ENCODE peak calls at places on chromosome 15, in five cellular contexts. M is IMR-90, Z is GM06990, G is AG09309, C is A549. X is an unnamed sample.

GRCh38 chr15:31004220-31004733 is 12.8 kb upstream of the MTMR10 start:
- DNase-seq in M (no peak), Z (peak), G (no peak), C (no peak), X (no peak)

GRCh38 chr15:39269821-39270220 is 311.1 kb upstream of the THBS1 start:
- DNase-seq in M (no peak), Z (no peak), G (no peak), C (no peak), X (no peak)

GRCh38 chr15:50800715-50801114 is 35.2 kb upstream of the SPPL2A start:
- DNase-seq in M (no peak), Z (peak), G (no peak), C (no peak), X (no peak)

GRCh38 chr15:37891754-37892368 is 42.6 kb upstream of the TMCO5A start:
- DNase-seq in M (peak), Z (no peak), G (no peak), C (peak), X (peak)

GRCh38 chr15:65832549-65833364 is 36.5 kb upstream of the RAB11A start:
- DNase-seq in M (peak), Z (peak), G (peak), C (peak), X (peak)

GRCh38 chr15:80132382-80132781 is 20.4 kb upstream of the FAH start:
- DNase-seq in M (no peak), Z (no peak), G (no peak), C (no peak), X (no peak)

GRCh38 chr15:70781236-70781635 is 17.9 kb upstream of the UACA start:
- DNase-seq in M (no peak), Z (no peak), G (no peak), C (no peak), X (no peak)

GRCh38 chr15:62287066-62287857 is 122.2 kb upstream of the C2CD4B start:
- DNase-seq in M (peak), Z (no peak), G (no peak), C (no peak), X (no peak)

GRCh38 chr15:36415643-36416042 is 163.8 kb upstream of the CDIN1 start:
- DNase-seq in M (peak), Z (no peak), G (peak), C (no peak), X (peak)

GRCh38 chr15:42619641-42620371 is 44.4 kb downstream of the STARD9 start:
- DNase-seq in M (no peak), Z (no peak), G (no peak), C (no peak), X (no peak)

GRCh38 chr15:85316244-85316934 is 64.0 kb upstream of the AKAP13 start:
- DNase-seq in M (peak), Z (no peak), G (peak), C (no peak), X (no peak)

GRCh38 chr15:60917469-60918130 is 311.5 kb downstream of the RORA start:
- DNase-seq in M (peak), Z (no peak), G (no peak), C (no peak), X (peak)

GRCh38 chr15:59224474-59224873 is 17.8 kb downstream of the LDHAL6B start:
- DNase-seq in M (no peak), Z (no peak), G (no peak), C (no peak), X (no peak)

GRCh38 chr15:69156726-69157381 is 3.6 kb upstream of the GLCE start:
- DNase-seq in M (no peak), Z (no peak), G (no peak), C (no peak), X (no peak)

GRCh38 chr15:38562278-38562677 is 2.3 kb downstream of the RASGRP1 start:
- DNase-seq in M (no peak), Z (no peak), G (no peak), C (no peak), X (no peak)

GRCh38 chr15:97301166-97301565 is 659.3 kb upstream of the ARRDC4 start:
- DNase-seq in M (no peak), Z (no peak), G (no peak), C (no peak), X (no peak)

GRCh38 chr15:50145451-50145872 is 26.4 kb upstream of the ATP8B4 start:
- DNase-seq in M (peak), Z (no peak), G (no peak), C (peak), X (peak)

GRCh38 chr15:50380089-50380488 is 25.1 kb upstream of the GABPB1 start:
- DNase-seq in M (peak), Z (no peak), G (no peak), C (no peak), X (peak)

GRCh38 chr15:59843609-59844008 is 154.5 kb upstream of the BNIP2 start:
- DNase-seq in M (no peak), Z (no peak), G (no peak), C (no peak), X (no peak)

GRCh38 chr15:43735402-43735801 is 10.8 kb upstream of the PDIA3 start:
- DNase-seq in M (no peak), Z (peak), G (no peak), C (no peak), X (no peak)
- H3K4me3 ChIP-seq in M (no peak), Z (peak), G (no peak), C (no peak), X (no peak)

DNA sequence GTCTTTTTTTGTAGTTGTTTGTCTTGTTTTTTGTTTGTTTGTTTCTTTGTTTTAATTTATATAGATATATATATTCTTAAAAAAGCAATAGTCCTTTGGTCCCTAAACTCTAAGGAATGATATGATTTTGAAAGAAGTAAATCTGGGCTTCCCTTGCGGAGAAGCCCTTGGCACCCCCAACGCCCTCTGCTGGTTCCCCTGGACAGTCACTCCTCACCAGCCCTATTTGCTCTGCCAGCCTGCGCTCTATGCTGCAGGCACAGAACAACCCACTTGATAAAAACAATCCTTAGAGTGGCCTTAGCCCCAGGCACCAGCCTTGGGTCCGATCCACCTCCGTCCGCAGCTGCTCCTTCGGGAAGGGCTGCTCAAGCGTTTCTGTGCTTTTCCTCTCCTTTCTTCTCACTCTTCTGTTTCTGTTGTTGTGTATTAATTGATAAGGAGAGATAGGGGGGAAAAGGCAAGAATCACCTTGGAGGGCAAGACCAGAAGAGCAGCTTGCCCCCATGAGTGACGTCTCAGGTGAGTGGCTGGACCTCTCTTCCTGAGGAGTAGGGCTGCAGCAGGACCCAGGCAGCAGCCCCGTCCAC is 13.7 kb upstream of the PARP6 start:
- DNase-seq in M (peak), Z (peak), G (no peak), C (peak), X (peak)
- TF ChIP-seq CTCF in M (peak), Z (peak), G (peak), C (peak), X (peak)

GRCh38 chr15:76338555-76339301 is 2.2 kb downstream of the ISL2 start:
- DNase-seq in M (no peak), Z (no peak), G (no peak), C (no peak), X (no peak)

GRCh38 chr15:76340198-76340801 is 3.7 kb downstream of the ISL2 start:
- DNase-seq in M (no peak), Z (peak), G (no peak), C (no peak), X (peak)

GRCh38 chr15:76340802-76341365 is 4.3 kb downstream of the ISL2 start:
- DNase-seq in M (no peak), Z (peak), G (no peak), C (no peak), X (no peak)

GRCh38 chr15:76337739-76338554 is 1.4 kb downstream of the ISL2 start:
- DNase-seq in M (no peak), Z (peak), G (no peak), C (no peak), X (no peak)

GRCh38 chr15:76339302-76340197 is 3.0 kb downstream of the ISL2 start:
- DNase-seq in M (no peak), Z (peak), G (no peak), C (no peak), X (peak)
- H3K4me3 ChIP-seq in M (no peak), Z (peak), G (peak), C (no peak), X (peak)

GRCh38 chr15:101664303-101664913 is 12.2 kb upstream of the TM2D3 start:
- DNase-seq in M (no peak), Z (no peak), G (no peak), C (peak), X (no peak)
- TF ChIP-seq CTCF in M (peak), Z (peak), G (peak), C (peak), X (peak)

DNA sequence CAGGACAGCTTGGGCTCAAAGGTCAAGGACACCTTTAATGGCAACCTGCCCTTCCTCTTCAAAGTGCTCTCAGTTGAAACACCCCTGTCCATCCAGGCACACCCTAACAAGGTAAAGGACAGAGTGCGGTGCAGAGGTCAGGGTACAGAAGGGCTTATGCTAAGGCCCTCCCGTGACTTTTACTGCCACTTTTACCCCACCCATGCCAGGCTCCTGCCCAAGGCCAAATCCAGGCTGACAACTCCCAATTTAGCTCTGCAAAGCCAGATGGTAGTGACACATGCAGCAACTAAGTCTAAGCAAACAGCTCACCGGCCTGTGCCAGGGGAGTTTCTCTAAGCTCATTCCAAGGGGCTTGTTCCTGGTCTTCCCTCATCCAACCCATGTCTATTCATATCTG is 1.6 kb downstream of the MPI start:
- DNase-seq in M (no peak), Z (no peak), G (no peak), C (no peak), X (no peak)
- H3K4me3 ChIP-seq in M (no peak), Z (no peak), G (no peak), C (no peak), X (no peak)

GRCh38 chr15:90465930-90466567 is 63.7 kb upstream of the CRTC3 start:
- DNase-seq in M (peak), Z (no peak), G (no peak), C (no peak), X (peak)
- TF ChIP-seq CTCF in M (no peak), Z (no peak), G (no peak), C (no peak), X (no peak)

DNA sequence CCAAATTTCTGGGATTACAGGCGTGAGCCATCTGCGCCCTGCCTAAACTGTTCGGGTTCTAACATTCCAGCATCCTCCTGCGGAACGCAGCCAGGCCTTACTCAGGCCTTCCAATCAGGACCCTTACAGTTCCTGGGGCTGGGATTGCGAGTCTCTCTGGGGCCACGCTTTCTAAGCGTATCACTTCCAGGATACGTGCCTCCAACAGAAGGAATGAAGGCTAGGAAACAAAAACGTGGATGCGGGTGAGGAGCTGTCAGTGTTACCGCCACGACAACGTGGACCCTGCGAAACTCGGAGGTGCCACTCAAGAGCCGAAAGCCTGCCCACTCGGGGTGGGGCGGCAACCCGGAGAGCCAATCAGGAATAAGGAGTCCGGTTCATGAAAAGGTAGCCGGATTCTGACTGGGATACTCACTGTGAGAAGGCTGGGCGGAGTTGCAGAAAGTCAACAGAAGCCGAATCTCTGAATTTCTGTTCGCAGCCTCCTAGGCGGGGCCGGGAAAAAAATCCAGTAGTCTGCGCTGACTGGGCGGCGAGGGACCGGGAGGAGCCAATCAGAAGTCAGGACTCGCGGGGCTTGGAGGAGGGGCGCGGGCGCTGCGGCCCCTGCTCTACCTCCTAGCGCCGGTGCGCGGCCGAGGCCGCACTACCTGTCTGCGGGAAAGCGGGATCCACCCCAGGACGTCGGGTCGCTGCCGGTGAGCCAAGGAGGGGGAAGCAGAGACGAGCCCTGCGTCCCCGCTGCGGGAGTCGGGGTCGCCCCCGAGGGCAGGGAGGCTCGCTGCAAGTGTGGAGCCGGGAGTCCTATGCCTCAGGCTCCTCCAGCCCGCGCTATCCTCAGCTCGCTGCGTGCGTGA is at the start of gene HYKK:
- DNase-seq in M (peak), Z (peak), G (peak), C (peak), X (peak)
- H3K4me3 ChIP-seq in M (peak), Z (peak), G (peak), C (peak), X (peak)